ENCODE peak calls at places on chromosomes 11 and 22, in five cellular contexts. D is neuronal stem cell, B is H1, W is trophoblast cell, X is mesenchymal stem cell. S is an unnamed sample.

GRCh38 chr11:9790703-9791102 is 126.8 kb downstream of the SWAP70 start:
- DNase-seq in B (no peak), X (no peak), D (no peak), W (no peak), S (no peak)

GRCh38 chr11:35907648-35908431 is 36.0 kb upstream of the LDLRAD3 start:
- DNase-seq in D (no peak), X (peak), W (no peak), B (no peak), S (no peak)

GRCh38 chr11:93080146-93080759 is 110.8 kb downstream of the MTNR1B start:
- DNase-seq in B (no peak), D (no peak), X (no peak), W (no peak), S (no peak)

GRCh38 chr11:74011360-74012071 is 2.6 kb upstream of the UCP3 start:
- DNase-seq in B (no peak), X (peak), D (no peak), W (no peak), S (no peak)

GRCh38 chr11:17184882-17185587 is 22.8 kb downstream of the PIK3C2A start:
- DNase-seq in W (no peak), B (no peak), D (no peak), X (no peak), S (no peak)

GRCh38 chr11:36455658-36456111 is 54.4 kb downstream of the TRAF6 start:
- DNase-seq in X (peak), D (peak), B (no peak), W (peak), S (no peak)

GRCh38 chr11:34155057-34155758 is 49.8 kb downstream of the NAT10 start:
- DNase-seq in X (no peak), B (no peak), W (no peak), D (no peak), S (no peak)

GRCh38 chr22:44917372-44918165 is 92.2 kb downstream of the PHF21B start:
- DNase-seq in B (no peak), D (no peak), W (no peak), X (no peak), S (no peak)

GRCh38 chr22:36375071-36375980 is 12.4 kb downstream of the MYH9 start:
- DNase-seq in B (no peak), W (no peak), X (no peak), D (no peak), S (no peak)

GRCh38 chr11:115325523-115325922 is 178.7 kb downstream of the CADM1 start:
- DNase-seq in D (no peak), X (no peak), B (no peak), W (no peak), S (no peak)

GRCh38 chr11:62242021-62242420 is at the start of gene SCGB1D2:
- DNase-seq in W (no peak), B (no peak), D (no peak), X (no peak), S (peak)

GRCh38 chr11:47617417-47617809 is 23.2 kb upstream of the C1QTNF4 start:
- DNase-seq in B (no peak), W (no peak), D (no peak), X (peak), S (no peak)

GRCh38 chr11:121794671-121795070 is 321.3 kb downstream of the BLID start:
- DNase-seq in D (no peak), X (no peak), W (no peak), B (no peak), S (peak)

GRCh38 chr22:48748113-48748859 is 1079.4 kb downstream of the BRD1 start:
- DNase-seq in B (no peak), D (no peak), W (no peak), X (no peak), S (peak)

GRCh38 chr11:107457205-107457557 is 444 bp downstream of the CWF19L2 start:
- DNase-seq in W (peak), D (no peak), X (no peak), B (no peak), S (no peak)

GRCh38 chr22:22692707-22693530 is 48.5 kb downstream of the GGTLC2 start:
- DNase-seq in B (no peak), W (peak), X (no peak), D (peak), S (peak)

GRCh38 chr11:64556044-64556720 is 34.8 kb upstream of the SLC22A12 start:
- DNase-seq in X (no peak), D (no peak), B (no peak), W (no peak), S (no peak)
- H2BK12ac ChIP-seq in X (no peak), D (no peak), B (peak), W (peak), S (no peak)

GRCh38 chr22:43212434-43212952 is 25.6 kb upstream of the TTLL12 start:
- DNase-seq in X (no peak), D (no peak), W (no peak), B (no peak), S (no peak)

GRCh38 chr22:43211941-43212433 is 25.1 kb upstream of the TTLL12 start:
- DNase-seq in B (no peak), X (no peak), D (no peak), W (no peak), S (no peak)

GRCh38 chr22:43213066-43213465 is 26.1 kb upstream of the TTLL12 start:
- DNase-seq in D (no peak), B (no peak), W (no peak), X (no peak), S (peak)

GRCh38 chr22:43216738-43217137 is 29.8 kb upstream of the TTLL12 start:
- DNase-seq in B (no peak), D (no peak), W (no peak), X (no peak), S (no peak)

DNA sequence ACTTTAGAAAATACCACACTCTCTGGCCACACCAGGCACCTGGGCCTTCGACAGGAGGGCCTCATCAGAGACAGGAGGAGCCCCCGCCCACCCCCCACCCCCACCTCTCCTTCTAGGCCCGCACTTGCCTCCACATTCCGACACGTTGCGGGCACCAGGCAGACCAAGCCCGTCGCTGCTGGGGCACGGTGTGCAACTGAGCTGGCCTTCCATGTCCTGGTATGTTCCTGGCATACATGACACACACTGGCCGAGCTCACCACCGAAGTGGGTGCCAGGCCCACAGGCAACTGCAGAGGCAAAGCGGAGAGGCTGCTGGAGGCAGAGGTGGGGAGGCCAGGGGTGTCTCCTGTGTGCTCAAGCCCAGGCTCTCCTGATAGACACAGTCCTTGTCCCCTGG is 27.0 kb upstream of the TTLL12 start:
- DNase-seq in X (no peak), B (no peak), W (no peak), D (no peak), S (no peak)
- H2BK12ac ChIP-seq in X (no peak), B (peak), W (no peak), D (no peak), S (no peak)

GRCh38 chr22:27828214-27828587 is 26.6 kb upstream of the MN1 start:
- DNase-seq in X (no peak), W (no peak), D (no peak), B (no peak), S (no peak)

GRCh38 chr22:27829620-27830019 is 28.1 kb upstream of the MN1 start:
- DNase-seq in B (no peak), W (no peak), X (no peak), D (no peak), S (no peak)

GRCh38 chr22:27823221-27823620 is 21.7 kb upstream of the MN1 start:
- DNase-seq in X (no peak), W (no peak), B (no peak), D (no peak), S (no peak)

GRCh38 chr22:27825174-27825573 is 23.6 kb upstream of the MN1 start:
- DNase-seq in W (no peak), B (no peak), X (no peak), D (no peak), S (no peak)

GRCh38 chr22:27827586-27828213 is 26.1 kb upstream of the MN1 start:
- DNase-seq in W (no peak), D (no peak), X (no peak), B (no peak), S (no peak)
- H2BK12ac ChIP-seq in W (no peak), D (no peak), X (no peak), B (no peak), S (no peak)

DNA sequence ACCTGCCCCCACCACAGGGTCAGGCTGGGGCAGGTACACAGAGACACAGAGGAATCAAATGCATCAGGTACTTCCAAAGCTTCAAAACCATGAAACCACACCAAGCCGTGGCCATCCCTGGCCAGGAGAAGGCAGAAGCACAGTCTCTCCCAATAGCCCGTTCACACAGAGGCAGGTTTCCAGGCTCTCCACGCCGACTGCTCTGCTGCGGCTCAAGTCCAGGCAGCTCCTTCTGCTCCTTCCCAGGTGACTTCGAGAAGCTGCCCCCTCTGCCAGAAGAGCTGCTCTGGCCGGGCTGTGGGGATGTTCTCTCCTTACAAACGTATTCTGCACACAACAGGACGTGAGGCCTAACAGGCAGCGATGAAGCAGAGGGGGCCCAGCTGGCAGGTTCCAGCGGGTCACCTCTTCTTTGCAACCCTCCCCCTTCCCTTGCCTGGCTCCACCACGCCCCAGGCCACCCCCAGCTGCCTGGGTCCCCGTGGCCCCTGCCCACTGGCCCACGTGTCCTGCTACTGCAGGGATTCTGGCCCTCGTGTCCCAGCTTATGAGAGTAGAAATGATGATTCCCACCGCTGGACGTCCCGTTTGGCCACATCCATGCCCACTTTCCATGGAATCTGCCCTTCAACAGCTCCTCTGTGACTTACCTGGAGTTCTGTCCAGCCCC is 26.1 kb downstream of the BRD1 start:
- DNase-seq in B (no peak), D (no peak), X (no peak), W (no peak), S (no peak)
- H2BK12ac ChIP-seq in B (no peak), D (peak), X (no peak), W (no peak), S (no peak)

GRCh38 chr11:64146036-64146943 is 19.6 kb downstream of the MACROD1 start:
- DNase-seq in X (peak), W (no peak), B (peak), D (no peak), S (peak)
- H2BK12ac ChIP-seq in X (no peak), W (no peak), B (peak), D (peak), S (no peak)

GRCh38 chr11:70703141-70704052 is 305.1 kb downstream of the CTTN start:
- DNase-seq in W (no peak), D (no peak), B (no peak), X (no peak), S (peak)
- H2BK12ac ChIP-seq in W (no peak), D (peak), B (no peak), X (no peak), S (no peak)

GRCh38 chr11:104093426-104094280 is 57.2 kb downstream of the DDI1 start:
- DNase-seq in B (no peak), D (no peak), X (no peak), W (no peak), S (no peak)

GRCh38 chr11:104090767-104091166 is 54.3 kb downstream of the DDI1 start:
- DNase-seq in D (no peak), B (no peak), X (no peak), W (no peak), S (no peak)

GRCh38 chr11:104091281-104092071 is 55.0 kb downstream of the DDI1 start:
- DNase-seq in X (no peak), D (no peak), B (no peak), W (no peak), S (no peak)

GRCh38 chr11:104094576-104094975 is 58.1 kb downstream of the DDI1 start:
- DNase-seq in B (no peak), D (no peak), W (no peak), X (no peak), S (no peak)

GRCh38 chr11:104092744-104093143 is 56.3 kb downstream of the DDI1 start:
- DNase-seq in X (no peak), W (no peak), D (no peak), B (no peak), S (no peak)
- H2BK12ac ChIP-seq in X (no peak), W (no peak), D (no peak), B (no peak), S (no peak)

DNA sequence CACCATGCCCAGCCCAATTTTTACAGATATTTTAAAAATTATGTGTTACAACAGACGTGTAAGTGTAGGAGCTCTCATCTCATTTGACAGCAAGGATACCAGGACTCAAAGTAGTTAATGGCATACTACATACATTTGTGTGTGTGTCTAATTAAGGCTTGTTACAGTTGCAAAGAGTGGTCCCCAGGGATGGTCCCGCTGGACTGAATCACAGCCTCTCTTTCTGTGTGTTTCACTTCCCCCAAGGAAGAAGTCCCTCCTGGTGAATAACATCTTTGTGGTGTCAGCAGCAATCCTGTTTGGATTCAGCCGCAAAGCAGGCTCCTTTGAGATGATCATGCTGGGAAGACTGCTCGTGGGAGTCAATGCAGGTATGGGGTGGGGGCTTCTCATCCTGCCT is 17.2 kb downstream of the SLC2A11 start:
- DNase-seq in X (no peak), D (no peak), W (no peak), B (no peak), S (no peak)
- H2BK12ac ChIP-seq in X (no peak), D (no peak), W (no peak), B (no peak), S (no peak)

GRCh38 chr22:27292542-27293298 is 508.8 kb downstream of the MN1 start:
- DNase-seq in W (no peak), D (no peak), X (no peak), B (no peak), S (no peak)
- H2BK12ac ChIP-seq in W (no peak), D (no peak), X (no peak), B (no peak), S (no peak)

DNA sequence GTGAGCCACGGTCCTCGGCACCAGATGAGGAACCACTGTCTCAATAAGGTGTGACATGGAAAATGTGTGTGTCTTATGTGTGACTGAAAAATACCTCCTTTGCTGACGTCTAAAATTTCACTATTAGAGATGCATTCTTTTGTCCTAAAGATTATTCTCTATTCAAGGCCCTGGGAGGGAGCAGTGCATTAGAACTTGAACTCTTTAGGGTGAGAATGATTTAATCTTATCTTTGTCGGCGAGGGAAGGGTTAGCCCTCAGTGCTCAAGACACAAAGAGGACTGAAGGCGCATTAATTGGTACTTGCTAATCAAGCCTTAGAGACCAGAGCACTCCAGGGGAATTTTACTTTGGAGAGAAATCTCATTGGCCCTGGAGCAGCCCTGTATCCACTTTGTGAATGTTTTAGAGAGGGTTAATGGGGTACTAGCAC is 29.8 kb upstream of the PLET1 start:
- DNase-seq in X (peak), B (no peak), W (no peak), D (no peak), S (no peak)
- H2BK12ac ChIP-seq in X (no peak), B (no peak), W (no peak), D (no peak), S (no peak)